ENCODE peak calls at places on chromosomes 7 and 10, in nine cellular contexts. E is T-helper 9 cell; F is iris pigment epithelial cell; L is SHP77; U is activated CD4-positive, CD25-positive, alpha-beta regulatory T cell treated with anti-CD3 and anti-CD28 coated beads, Interleukin-2, amount 50 U/mL, for 72 hours; D is GM12865; P is C1 segment of cervical spinal cord; K is aorta; O is D341Med. R is an unnamed sample.
A peak's percentile ranks its signal among the peaks of the same experiment; 100 is the strongest.

GRCh38 chr10:34555653-34556052 is 259.4 kb downstream of the PARD3 start:
- DNase-seq in K (no peak), F (no peak), D (no peak), E (no peak), U (no peak), P (no peak), O (no peak), L (no peak), R (no peak)

GRCh38 chr7:132145466-132145865 is 430.8 kb downstream of the PLXNA4 start:
- DNase-seq in E (no peak), D (no peak), O (no peak), K (peak; percentile 82), F (peak; percentile 59), U (no peak), P (peak; percentile 13), L (no peak), R (no peak)

GRCh38 chr7:157700237-157701005 is 363.6 kb downstream of the DNAJB6 start:
- DNase-seq in L (no peak), U (peak; percentile 9), F (no peak), D (no peak), O (no peak), K (no peak), P (no peak), E (no peak), R (no peak)

GRCh38 chr7:120586561-120586960 is 271.4 kb downstream of the TSPAN12 start:
- DNase-seq in U (no peak), F (no peak), E (no peak), O (no peak), L (no peak), D (no peak), K (no peak), P (no peak), R (no peak)

GRCh38 chr10:4391683-4392082 is 434.3 kb upstream of the AKR1E2 start:
- DNase-seq in U (no peak), D (peak; percentile 1), P (no peak), K (no peak), F (no peak), O (no peak), L (no peak), E (no peak), R (no peak)

GRCh38 chr7:121003986-121004685 is 15.6 kb downstream of the CPED1 start:
- DNase-seq in K (no peak), P (no peak), U (no peak), O (no peak), D (no peak), E (no peak), L (peak; percentile 15), F (no peak), R (no peak)

GRCh38 chr10:120184547-120185337 is 272.3 kb upstream of the PLPP4 start:
- DNase-seq in E (no peak), U (no peak), P (no peak), L (no peak), F (no peak), O (peak; percentile 26), K (no peak), D (no peak), R (no peak)

GRCh38 chr7:80249619-80250305 is 115.1 kb downstream of the GNAI1 start:
- DNase-seq in K (no peak), O (no peak), D (no peak), U (no peak), L (no peak), F (peak; percentile 86), E (no peak), P (no peak), R (no peak)

GRCh38 chr7:116439005-116439404 is 60.5 kb upstream of the CAV2 start:
- DNase-seq in D (no peak), K (no peak), P (no peak), E (no peak), F (no peak), L (no peak), U (no peak), O (no peak), R (no peak)

GRCh38 chr7:46723003-46723402 is 801.9 kb upstream of the IGFBP3 start:
- DNase-seq in E (no peak), O (no peak), K (no peak), U (no peak), L (no peak), D (no peak), P (no peak), F (no peak), R (no peak)

GRCh38 chr10:43842072-43842471 is 193.4 kb upstream of the ZNF32 start:
- DNase-seq in U (no peak), L (no peak), F (no peak), K (no peak), O (no peak), D (no peak), P (no peak), E (no peak), R (no peak)

GRCh38 chr10:1657500-1657899 is 79.8 kb downstream of the ADARB2 start:
- DNase-seq in E (no peak), U (no peak), P (no peak), F (no peak), D (no peak), O (no peak), K (no peak), L (no peak), R (no peak)

GRCh38 chr10:91251430-91252056 is 31.1 kb downstream of the PCGF5 start:
- DNase-seq in L (peak; percentile 26), F (peak; percentile 48), P (peak; percentile 2), D (peak; percentile 68), O (peak; percentile 25), E (peak; percentile 26), U (no peak), K (no peak), R (no peak)

GRCh38 chr10:60282771-60283353 is 106.8 kb downstream of the ANK3 start:
- DNase-seq in E (no peak), U (no peak), F (peak; percentile 85), L (no peak), P (no peak), D (peak; percentile 18), K (peak; percentile 65), O (no peak), R (no peak)

GRCh38 chr7:4755045-4755444 is 20.4 kb upstream of the AP5Z1 start:
- DNase-seq in U (no peak), O (no peak), F (no peak), L (no peak), E (no peak), P (no peak), K (no peak), D (no peak), R (no peak)

GRCh38 chr10:71297343-71297742 is 21.7 kb upstream of the SLC29A3 start:
- DNase-seq in O (no peak), K (no peak), L (no peak), D (no peak), U (no peak), E (no peak), P (no peak), F (no peak), R (no peak)

GRCh38 chr10:124524991-124525653 is 63.5 kb downstream of the LHPP start:
- DNase-seq in K (no peak), P (peak; percentile 17), U (no peak), O (no peak), L (no peak), E (no peak), F (no peak), D (no peak), R (no peak)

GRCh38 chr7:159137906-159138305 is 6.8 kb downstream of the VIPR2 start:
- DNase-seq in E (no peak), U (no peak), F (no peak), O (no peak), P (no peak), D (no peak), L (no peak), K (no peak), R (no peak)

GRCh38 chr7:156927571-156928405 is 21.7 kb upstream of the NOM1 start:
- DNase-seq in U (no peak), P (no peak), F (no peak), D (no peak), K (no peak), L (peak; percentile 18), E (no peak), O (no peak), R (no peak)

GRCh38 chr10:92727550-92727949 is 37.8 kb downstream of the HHEX start:
- DNase-seq in D (no peak), O (no peak), E (no peak), K (no peak), F (peak; percentile 19), U (no peak), L (no peak), P (no peak), R (no peak)

GRCh38 chr7:56007167-56007652 is 42.8 kb downstream of the NIPSNAP2 start:
- DNase-seq in E (no peak), D (no peak), P (no peak), L (no peak), O (no peak), U (no peak), K (no peak), F (peak; percentile 33), R (no peak)